ENCODE peak calls at places on chromosomes 16 and 17, in six cellular contexts. X is SJSA1; W is PC-3; K is adrenal gland; S is cardiac muscle cell; D is effector memory CD4-positive, alpha-beta T cell. N is an unnamed sample.

GRCh38 chr16:49282690-49283375 is 1.2 kb upstream of the CBLN1 start:
- DNase-seq in X (no peak), W (no peak), K (no peak), S (no peak), D (no peak), N (no peak)

GRCh38 chr17:48569676-48570324 is 8.3 kb downstream of the HOXB4 start:
- DNase-seq in X (no peak), W (no peak), K (no peak), S (no peak), D (no peak), N (no peak)

GRCh38 chr16:89575247-89576172 is at the start of gene CPNE7:
- DNase-seq in X (no peak), W (no peak), K (no peak), S (no peak), D (no peak), N (no peak)

GRCh38 chr17:60542066-60542465 is 16.0 kb upstream of the APPBP2 start:
- DNase-seq in X (no peak), W (peak), K (no peak), S (no peak), D (no peak), N (no peak)

GRCh38 chr17:80959330-80960036 is 32.2 kb upstream of the CHMP6 start:
- DNase-seq in X (no peak), W (peak), K (peak), S (peak), D (no peak), N (no peak)

GRCh38 chr16:81556715-81557284 is 112.2 kb downstream of the CMIP start:
- DNase-seq in X (no peak), W (no peak), K (peak), S (no peak), D (no peak), N (no peak)

GRCh38 chr17:64202683-64203430 is 60.2 kb downstream of the TEX2 start:
- DNase-seq in X (peak), W (peak), K (peak), S (peak), D (no peak), N (no peak)

GRCh38 chr17:47277921-47278320 is 24.3 kb downstream of the ITGB3 start:
- DNase-seq in X (peak), W (no peak), K (no peak), S (no peak), D (no peak), N (no peak)

GRCh38 chr16:4982056-4982867 is 24.1 kb downstream of the SEC14L5 start:
- DNase-seq in X (no peak), W (no peak), K (peak), S (no peak), D (no peak), N (no peak)

GRCh38 chr16:88288303-88288702 is 94.5 kb upstream of the ZNF469 start:
- DNase-seq in X (no peak), W (no peak), K (no peak), S (no peak), D (no peak), N (no peak)

GRCh38 chr17:82231312-82231561 is 2.4 kb downstream of the SLC16A3 start:
- DNase-seq in X (peak), W (no peak), K (no peak), S (no peak), D (no peak), N (no peak)

GRCh38 chr17:58382108-58382884 is 30.3 kb upstream of the SUPT4H1 start:
- DNase-seq in X (no peak), W (no peak), K (no peak), S (no peak), D (no peak), N (no peak)

GRCh38 chr16:58459344-58460218 is 40.4 kb upstream of the NDRG4 start:
- DNase-seq in X (no peak), W (peak), K (peak), S (peak), D (no peak), N (no peak)

GRCh38 chr16:14501331-14502255 is 128.5 kb downstream of the PARN start:
- DNase-seq in X (peak), W (peak), K (peak), S (peak), D (no peak), N (peak)

GRCh38 chr17:8267480-8268147 is 18.5 kb downstream of the PFAS start:
- DNase-seq in X (no peak), W (no peak), K (no peak), S (no peak), D (no peak), N (no peak)

GRCh38 chr17:9632741-9633140 is 12.6 kb upstream of the USP43 start:
- DNase-seq in X (no peak), W (no peak), K (no peak), S (no peak), D (no peak), N (no peak)

GRCh38 chr17:49715717-49716279 is 8.0 kb upstream of the SLC35B1 start:
- DNase-seq in X (no peak), W (no peak), K (no peak), S (no peak), D (peak), N (no peak)

GRCh38 chr17:74466785-74467158 is 338 bp downstream of the CD300A start:
- DNase-seq in X (no peak), W (no peak), K (no peak), S (no peak), D (no peak), N (no peak)

DNA sequence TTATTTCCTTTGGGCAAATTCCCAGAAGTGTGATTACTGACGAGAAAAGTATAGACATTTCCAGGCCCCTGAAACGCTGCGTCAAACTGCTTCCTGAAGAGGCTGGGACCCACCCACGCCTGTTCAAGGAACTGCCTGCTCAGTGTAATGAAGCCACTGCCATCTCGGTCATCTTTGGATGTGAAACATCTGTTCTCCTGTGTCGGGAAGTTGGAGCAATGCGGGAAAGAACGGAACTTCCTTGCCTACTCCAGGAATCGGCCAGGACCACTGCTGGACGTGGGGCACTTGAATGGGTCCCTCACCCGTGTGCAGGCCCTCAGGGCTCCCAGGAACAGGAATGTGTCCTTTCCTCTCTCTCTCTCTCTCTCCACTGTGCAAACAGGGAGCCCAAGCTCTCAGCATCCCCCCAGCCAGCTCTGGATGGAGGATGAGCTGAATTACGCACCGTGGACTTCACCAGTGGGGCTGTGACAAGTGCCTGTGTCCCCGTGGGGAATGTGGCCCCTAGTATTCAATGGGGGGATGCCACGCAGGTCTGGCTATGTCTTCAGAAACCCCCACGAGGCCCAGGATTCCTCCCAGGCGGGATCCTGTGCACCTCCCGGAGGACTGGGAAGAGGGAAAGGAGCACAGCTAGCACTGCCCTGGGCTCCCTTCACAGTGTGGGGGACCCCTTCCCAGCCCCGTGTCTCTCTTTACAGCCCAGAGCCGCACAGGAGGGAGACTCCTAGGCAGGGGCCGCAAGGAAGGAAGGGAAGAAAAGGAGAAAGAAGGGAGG is 18.3 kb upstream of the LITAF start:
- DNase-seq in X (no peak), W (no peak), K (peak), S (peak), D (no peak), N (no peak)
- H3K4me3 ChIP-seq in X (no peak), W (no peak), K (no peak), S (no peak), D (no peak), N (no peak)

GRCh38 chr17:39668141-39668924 is at the start of gene PNMT:
- DNase-seq in X (peak), W (peak), K (peak), S (peak), D (peak), N (peak)

GRCh38 chr17:39670746-39671145 is 2.5 kb downstream of the PNMT start:
- DNase-seq in X (no peak), W (no peak), K (no peak), S (no peak), D (no peak), N (peak)

GRCh38 chr17:39671651-39672521 is 3.6 kb downstream of the PNMT start:
- DNase-seq in X (no peak), W (peak), K (peak), S (peak), D (no peak), N (no peak)

GRCh38 chr17:39672522-39673334 is 4.5 kb downstream of the PNMT start:
- DNase-seq in X (no peak), W (no peak), K (no peak), S (no peak), D (no peak), N (peak)

DNA sequence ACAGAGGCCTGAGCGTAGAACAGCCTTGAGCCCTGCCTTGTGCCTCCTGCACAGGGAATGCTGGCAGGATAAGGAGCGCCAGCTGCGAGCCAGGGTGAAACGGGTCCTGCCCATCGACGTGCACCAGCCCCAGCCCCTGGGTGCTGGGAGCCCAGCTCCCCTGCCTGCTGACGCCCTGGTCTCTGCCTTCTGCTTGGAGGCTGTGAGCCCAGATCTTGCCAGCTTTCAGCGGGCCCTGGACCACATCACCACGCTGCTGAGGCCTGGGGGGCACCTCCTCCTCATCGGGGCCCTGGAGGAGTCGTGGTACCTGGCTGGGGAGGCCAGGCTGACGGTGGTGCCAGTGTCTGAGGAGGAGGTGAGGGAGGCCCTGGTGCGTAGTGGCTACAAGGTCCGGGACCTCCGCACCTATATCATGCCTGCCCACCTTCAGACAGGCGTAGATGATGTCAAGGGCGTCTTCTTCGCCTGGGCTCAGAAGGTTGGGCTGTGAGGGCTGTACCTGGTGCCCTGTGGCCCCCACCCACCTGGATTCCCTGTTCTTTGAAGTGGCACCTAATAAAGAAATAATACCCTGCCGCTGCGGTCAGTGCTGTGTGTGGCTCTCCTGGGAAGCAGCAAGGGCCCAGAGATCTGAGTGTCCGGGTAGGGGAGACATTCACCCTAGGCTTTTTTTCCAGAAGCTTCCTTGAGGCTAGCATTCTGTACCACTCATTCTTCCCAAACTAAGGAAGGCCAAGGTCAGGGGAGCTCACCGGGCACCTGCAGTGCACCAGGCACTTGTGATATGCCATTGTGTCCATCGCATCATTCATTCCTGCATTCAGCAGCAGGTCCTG is 1.9 kb downstream of the PNMT start:
- DNase-seq in X (no peak), W (no peak), K (no peak), S (no peak), D (no peak), N (peak)
- H3K27ac ChIP-seq in X (no peak), W (no peak), K (peak), S (no peak), D (no peak), N (no peak)

GRCh38 chr16:9909072-9909471 is 273.2 kb downstream of the GRIN2A start:
- DNase-seq in X (no peak), W (no peak), K (no peak), S (no peak), D (no peak), N (no peak)

GRCh38 chr16:9911989-9912388 is 270.2 kb downstream of the GRIN2A start:
- DNase-seq in X (no peak), W (no peak), K (no peak), S (no peak), D (no peak), N (no peak)

GRCh38 chr16:9911231-9911630 is 271.0 kb downstream of the GRIN2A start:
- DNase-seq in X (no peak), W (no peak), K (no peak), S (no peak), D (no peak), N (no peak)

GRCh38 chr16:9906218-9906617 is 276.0 kb downstream of the GRIN2A start:
- DNase-seq in X (no peak), W (no peak), K (no peak), S (no peak), D (no peak), N (no peak)

GRCh38 chr16:9908613-9909012 is 273.6 kb downstream of the GRIN2A start:
- DNase-seq in X (no peak), W (no peak), K (no peak), S (no peak), D (no peak), N (no peak)
- H3K4me3 ChIP-seq in X (no peak), W (no peak), K (no peak), S (no peak), D (no peak), N (no peak)

GRCh38 chr17:77610518-77610893 is 348.0 kb upstream of the TNRC6C start:
- DNase-seq in X (no peak), W (no peak), K (no peak), S (no peak), D (no peak), N (no peak)
- H3K27ac ChIP-seq in X (no peak), W (no peak), K (peak), S (no peak), D (peak), N (no peak)

DNA sequence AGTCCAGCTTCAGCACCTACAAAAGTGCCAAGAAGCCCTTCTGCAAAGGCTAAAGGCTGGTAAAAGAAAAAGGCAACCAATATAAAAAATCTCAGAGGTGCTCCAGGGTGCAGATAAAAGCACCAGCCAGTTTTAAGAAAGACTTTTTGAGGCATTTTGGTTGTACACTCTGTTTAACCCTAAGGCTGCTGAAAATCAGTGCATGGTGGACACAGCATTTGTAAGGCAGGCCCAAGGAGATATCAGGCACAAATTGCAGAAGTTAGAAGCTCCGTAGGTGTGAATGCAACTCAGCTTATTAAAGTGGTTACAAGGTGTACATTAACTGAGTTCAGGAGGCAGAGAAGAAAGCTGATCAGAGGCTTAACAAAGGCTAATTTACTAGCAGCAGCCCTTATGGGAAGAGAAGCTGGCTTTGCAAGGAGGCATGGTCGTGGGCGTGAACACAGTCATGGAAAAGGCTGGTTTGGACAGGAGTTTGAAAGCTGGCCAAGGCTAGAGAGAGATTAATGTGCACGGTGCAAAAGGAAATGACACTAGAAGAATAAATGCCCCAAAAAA is 21.1 kb downstream of the ACSM1 start:
- DNase-seq in X (no peak), W (no peak), K (peak), S (peak), D (no peak), N (no peak)
- H3K4me3 ChIP-seq in X (no peak), W (peak), K (no peak), S (no peak), D (peak), N (peak)

GRCh38 chr17:57316361-57316760 is 60.0 kb downstream of the MSI2 start:
- DNase-seq in X (no peak), W (no peak), K (no peak), S (no peak), D (no peak), N (no peak)

GRCh38 chr17:57312242-57312641 is 55.9 kb downstream of the MSI2 start:
- DNase-seq in X (no peak), W (no peak), K (no peak), S (no peak), D (no peak), N (no peak)

GRCh38 chr17:57311281-57312216 is 55.2 kb downstream of the MSI2 start:
- DNase-seq in X (no peak), W (no peak), K (no peak), S (no peak), D (no peak), N (no peak)

GRCh38 chr17:57315061-57315851 is 58.9 kb downstream of the MSI2 start:
- DNase-seq in X (no peak), W (no peak), K (no peak), S (no peak), D (no peak), N (no peak)

GRCh38 chr17:57313276-57313835 is 57.0 kb downstream of the MSI2 start:
- DNase-seq in X (no peak), W (no peak), K (no peak), S (no peak), D (no peak), N (no peak)
- H3K27ac ChIP-seq in X (no peak), W (no peak), K (peak), S (no peak), D (no peak), N (no peak)